ENCODE peak calls at places on chromosome 10, in eight cellular contexts. W, S, K, M, Q, H, E and O are unnamed samples.

GRCh38 chr10:104559935-104560334 is 81.2 kb upstream of the SORCS3 start:
- DNase-seq in W (no peak), S (peak; percentile 16), K (no peak), M (no peak), Q (no peak), H (no peak), E (no peak), O (no peak)

GRCh38 chr10:82811621-82812020 is 936.6 kb downstream of the NRG3 start:
- DNase-seq in W (no peak), S (peak; percentile 86), K (no peak), M (no peak), Q (no peak), H (no peak), E (no peak), O (no peak)

GRCh38 chr10:131250454-131251145 is 60.9 kb downstream of the TCERG1L start:
- DNase-seq in W (no peak), S (no peak), K (no peak), M (no peak), Q (no peak), H (peak; percentile 57), E (no peak), O (no peak)

GRCh38 chr10:114374141-114374791 is 30.0 kb downstream of the AFAP1L2 start:
- DNase-seq in W (peak; percentile 83), S (no peak), K (no peak), M (no peak), Q (no peak), H (peak; percentile 85), E (no peak), O (no peak)

GRCh38 chr10:69750011-69750373 is 51.7 kb upstream of the COL13A1 start:
- DNase-seq in W (no peak), S (no peak), K (no peak), M (no peak), Q (no peak), H (peak; percentile 35), E (no peak), O (no peak)

GRCh38 chr10:33390046-33390445 is 55.6 kb upstream of the NRP1 start:
- DNase-seq in W (no peak), S (no peak), K (no peak), M (no peak), Q (no peak), H (no peak), E (no peak), O (no peak)

GRCh38 chr10:90042075-90042474 is 340.7 kb downstream of the KIF20B start:
- DNase-seq in W (no peak), S (no peak), K (no peak), M (no peak), Q (no peak), H (no peak), E (no peak), O (no peak)

GRCh38 chr10:104317195-104318095 is 20.8 kb downstream of the ITPRIP start:
- DNase-seq in W (no peak), S (no peak), K (no peak), M (no peak), Q (no peak), H (no peak), E (no peak), O (peak; percentile 52)

GRCh38 chr10:98417481-98417959 is 2.5 kb upstream of the PYROXD2 start:
- DNase-seq in W (no peak), S (peak; percentile 35), K (no peak), M (no peak), Q (no peak), H (no peak), E (no peak), O (no peak)

GRCh38 chr10:93992400-93993030 is 1.2 kb upstream of the PLCE1 start:
- DNase-seq in W (no peak), S (peak; percentile 50), K (no peak), M (no peak), Q (peak; percentile 17), H (no peak), E (no peak), O (no peak)

GRCh38 chr10:118785566-118785965 is 30.8 kb upstream of the CACUL1 start:
- DNase-seq in W (no peak), S (no peak), K (no peak), M (no peak), Q (no peak), H (no peak), E (no peak), O (no peak)

GRCh38 chr10:116120688-116121087 is 152.3 kb downstream of the GFRA1 start:
- DNase-seq in W (no peak), S (peak; percentile 94), K (no peak), M (no peak), Q (no peak), H (no peak), E (no peak), O (no peak)